ENCODE peak calls at places on chromosomes 12 and 14, in eight cellular contexts. S is Peyer's patch, H is H1, C is adrenal gland, P is HCT116, E is ovary, F is prostate gland, O is uterus. X is an unnamed sample.

GRCh38 chr14:81435578-81436295 is 35.6 kb upstream of the STON2 start:
- DNase-seq in S (peak; percentile 64), H (no peak), C (no peak), P (no peak), E (peak; percentile 75), F (no peak), O (no peak), X (peak; percentile 59)

GRCh38 chr14:66074546-66074945 is 411.6 kb upstream of the CCDC196 start:
- DNase-seq in S (no peak), H (no peak), C (no peak), P (no peak), E (no peak), F (no peak), O (no peak), X (no peak)

GRCh38 chr14:57692671-57693070 is 173.2 kb downstream of the SLC35F4 start:
- DNase-seq in S (no peak), H (no peak), C (no peak), P (peak; percentile 49), E (no peak), F (no peak), O (no peak), X (no peak)

GRCh38 chr14:29925106-29925722 is 2.4 kb downstream of the PRKD1 start:
- DNase-seq in S (no peak), H (no peak), C (no peak), P (no peak), E (no peak), F (no peak), O (no peak), X (no peak)

GRCh38 chr12:110244372-110244771 is 36.7 kb upstream of the ATP2A2 start:
- DNase-seq in S (no peak), H (no peak), C (no peak), P (no peak), E (no peak), F (no peak), O (no peak), X (no peak)

GRCh38 chr14:96067985-96068930 is 29.1 kb downstream of the C14orf132 start:
- DNase-seq in S (peak; percentile 30), H (no peak), C (no peak), P (no peak), E (no peak), F (no peak), O (no peak), X (no peak)

GRCh38 chr14:95519699-95520098 is 3.2 kb upstream of the SYNE3 start:
- DNase-seq in S (no peak), H (no peak), C (peak; percentile 88), P (peak; percentile 56), E (no peak), F (no peak), O (peak; percentile 79), X (peak; percentile 57)

GRCh38 chr14:40464531-40464930 is 1032.3 kb upstream of the FBXO33 start:
- DNase-seq in S (no peak), H (no peak), C (no peak), P (no peak), E (no peak), F (no peak), O (no peak), X (no peak)

GRCh38 chr14:98298481-98299227 is 973.3 kb downstream of the BCL11B start:
- DNase-seq in S (no peak), H (no peak), C (no peak), P (no peak), E (no peak), F (no peak), O (no peak), X (no peak)

GRCh38 chr12:126747530-126748149 is 1519.3 kb upstream of the TMEM132C start:
- DNase-seq in S (no peak), H (no peak), C (peak; percentile 64), P (peak; percentile 16), E (no peak), F (no peak), O (no peak), X (peak; percentile 51)

GRCh38 chr12:57240069-57240921 is 10.7 kb downstream of the STAC3 start:
- DNase-seq in S (peak; percentile 68), H (no peak), C (no peak), P (peak; percentile 47), E (no peak), F (peak; percentile 43), O (no peak), X (peak; percentile 68)

GRCh38 chr12:52534482-52534881 is 14.3 kb upstream of the KRT5 start:
- DNase-seq in S (no peak), H (no peak), C (no peak), P (no peak), E (no peak), F (no peak), O (no peak), X (no peak)

GRCh38 chr12:46916796-46917419 is 91.1 kb upstream of the SLC38A4 start:
- DNase-seq in S (no peak), H (no peak), C (no peak), P (no peak), E (no peak), F (no peak), O (no peak), X (no peak)

GRCh38 chr12:11771895-11772502 is 122.5 kb downstream of the ETV6 start:
- DNase-seq in S (no peak), H (no peak), C (no peak), P (no peak), E (no peak), F (no peak), O (no peak), X (no peak)

GRCh38 chr12:122880668-122881067 is 15.3 kb downstream of the VPS37B start:
- DNase-seq in S (no peak), H (no peak), C (no peak), P (no peak), E (no peak), F (no peak), O (peak; percentile 29), X (no peak)

DNA sequence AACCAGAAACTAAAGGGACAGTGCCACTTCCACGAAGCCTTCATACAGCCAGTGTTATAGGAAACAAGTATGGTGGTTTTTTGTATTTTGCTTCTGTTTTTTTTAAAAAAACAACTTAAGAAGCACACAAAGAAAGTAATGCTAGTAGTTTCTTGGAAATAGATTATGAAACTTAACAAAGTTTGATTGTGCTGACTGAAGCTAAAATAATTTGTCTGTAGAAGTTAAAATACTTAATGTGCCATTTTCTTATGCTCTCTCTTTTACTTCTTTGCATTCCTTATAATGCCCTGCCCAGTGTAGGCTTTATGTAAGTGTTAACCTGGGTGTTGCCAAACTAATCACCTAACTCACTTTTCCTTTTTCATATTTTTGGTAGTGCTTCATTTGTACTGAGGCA is 16.4 kb downstream of the HCFC2 start:
- DNase-seq in S (no peak), H (no peak), C (no peak), P (no peak), E (no peak), F (no peak), O (no peak), X (no peak)
- H3K36me3 ChIP-seq in S (peaks cover 31% of the 10 kb centered on the region), H (no peaks in the 10 kb centered on the region), C (peaks cover 31% of the 10 kb centered on the region), P (no peaks in the 10 kb centered on the region), E (no peaks in the 10 kb centered on the region), F (no peaks in the 10 kb centered on the region), O (no peaks in the 10 kb centered on the region), X (peaks cover 19% of the 10 kb centered on the region)

GRCh38 chr14:92552066-92552465 is 38.5 kb downstream of the RIN3 start:
- DNase-seq in S (no peak), H (no peak), C (no peak), P (no peak), E (no peak), F (no peak), O (no peak), X (no peak)

GRCh38 chr14:92555440-92556111 is 42.0 kb downstream of the RIN3 start:
- DNase-seq in S (peak; percentile 34), H (no peak), C (no peak), P (no peak), E (no peak), F (no peak), O (no peak), X (no peak)

GRCh38 chr14:92556255-92556741 is 42.7 kb downstream of the RIN3 start:
- DNase-seq in S (no peak), H (no peak), C (no peak), P (no peak), E (no peak), F (no peak), O (no peak), X (no peak)

GRCh38 chr14:92551066-92551841 is 37.7 kb downstream of the RIN3 start:
- DNase-seq in S (no peak), H (no peak), C (no peak), P (no peak), E (no peak), F (no peak), O (no peak), X (no peak)

DNA sequence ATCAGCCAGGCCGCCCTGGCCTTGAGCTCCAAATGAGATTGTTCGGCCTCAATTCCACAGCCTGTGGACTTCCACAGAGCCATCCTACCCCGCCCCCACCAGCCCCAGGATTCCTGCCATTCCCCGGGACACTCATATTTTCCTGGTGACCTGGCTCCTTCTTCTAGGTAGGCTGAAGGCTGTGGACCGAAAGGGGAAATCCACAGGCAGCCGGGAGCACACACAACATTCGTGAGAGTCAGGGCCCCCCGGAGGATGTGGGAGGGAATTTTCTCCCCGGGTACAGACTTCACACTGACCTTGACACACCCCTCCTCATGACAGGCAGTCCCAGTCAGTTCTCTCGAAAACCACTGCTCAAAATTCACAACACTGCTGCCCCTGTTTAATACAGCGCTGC is 39.9 kb downstream of the RIN3 start:
- DNase-seq in S (peak; percentile 22), H (no peak), C (peak; percentile 70), P (no peak), E (peak; percentile 68), F (no peak), O (peak; percentile 27), X (no peak)
- TF ChIP-seq CTCF in S (no peak), H (peak; percentile 32), C (peak; percentile 25), P (peak; percentile 17), E (peak; percentile 29), F (no peak), O (no peak), X (no peak)

GRCh38 chr14:70008457-70008856 is 129.2 kb downstream of the SMOC1 start:
- DNase-seq in S (no peak), H (no peak), C (no peak), P (no peak), E (no peak), F (no peak), O (no peak), X (no peak)

GRCh38 chr14:70002589-70003240 is 123.5 kb downstream of the SMOC1 start:
- DNase-seq in S (no peak), H (no peak), C (no peak), P (no peak), E (no peak), F (no peak), O (no peak), X (no peak)

GRCh38 chr14:70008863-70009262 is 129.6 kb downstream of the SMOC1 start:
- DNase-seq in S (no peak), H (no peak), C (no peak), P (no peak), E (no peak), F (no peak), O (no peak), X (no peak)

GRCh38 chr14:70004791-70005190 is 125.6 kb downstream of the SMOC1 start:
- DNase-seq in S (no peak), H (no peak), C (no peak), P (no peak), E (no peak), F (no peak), O (no peak), X (no peak)

GRCh38 chr14:70005281-70005805 is 126.1 kb downstream of the SMOC1 start:
- DNase-seq in S (no peak), H (no peak), C (no peak), P (no peak), E (no peak), F (no peak), O (no peak), X (peak; percentile 82)
- TF ChIP-seq POLR2A in S (no peak), H (no peak), C (no peak), P (no peak), E (no peak), F (no peak), O (no peak), X (no peak)

GRCh38 chr14:64187331-64187730 is 106.8 kb downstream of the ESR2 start:
- DNase-seq in S (no peak), H (no peak), C (no peak), P (no peak), E (no peak), F (no peak), O (no peak), X (no peak)
- H3K36me3 ChIP-seq in S (peaks cover 71% of the 10 kb centered on the region), H (no peaks in the 10 kb centered on the region), C (no peaks in the 10 kb centered on the region), P (no peaks in the 10 kb centered on the region), E (no peaks in the 10 kb centered on the region), F (no peaks in the 10 kb centered on the region), O (no peaks in the 10 kb centered on the region), X (peaks cover 33% of the 10 kb centered on the region)